ENCODE peak calls at places on chromosomes 3 and 15, in nine cellular contexts. One of them, this sample, is unnamed.

GRCh38 chr15:79184465-79184892 is 93.9 kb upstream of the RASGRF1 start:
- DNase-seq in stomach: peak
- DNase-seq in fibroblast of lung: peak
- DNase-seq in stimulated activated CD4-positive, alpha-beta T cell treated with anti-CD3 and anti-CD28 coated beads, Interleukin-15, amount 100 ng/mL, for 1 hour: peak
- DNase-seq in BE2C: peak
- DNase-seq in hippocampal formation: peak
- DNase-seq in HuH-7.5: peak
- DNase-seq in GM23338: peak
- DNase-seq in nephron progenitor cell: peak
- DNase-seq in this sample: peak

GRCh38 chr15:62306851-62307504 is 141.9 kb upstream of the C2CD4B start:
- DNase-seq in stomach: peak
- DNase-seq in fibroblast of lung: peak
- DNase-seq in stimulated activated CD4-positive, alpha-beta T cell treated with anti-CD3 and anti-CD28 coated beads, Interleukin-15, amount 100 ng/mL, for 1 hour: no peak
- DNase-seq in BE2C: peak
- DNase-seq in hippocampal formation: peak
- DNase-seq in HuH-7.5: peak
- DNase-seq in GM23338: peak
- DNase-seq in nephron progenitor cell: peak
- DNase-seq in this sample: peak

GRCh38 chr3:87420171-87420570 is 143.8 kb upstream of the POU1F1 start:
- DNase-seq in stomach: no peak
- DNase-seq in fibroblast of lung: no peak
- DNase-seq in stimulated activated CD4-positive, alpha-beta T cell treated with anti-CD3 and anti-CD28 coated beads, Interleukin-15, amount 100 ng/mL, for 1 hour: no peak
- DNase-seq in BE2C: no peak
- DNase-seq in hippocampal formation: no peak
- DNase-seq in HuH-7.5: no peak
- DNase-seq in GM23338: no peak
- DNase-seq in nephron progenitor cell: no peak
- DNase-seq in this sample: no peak

GRCh38 chr15:84731774-84732173 is 15.8 kb upstream of the SEC11A start:
- DNase-seq in stomach: no peak
- DNase-seq in fibroblast of lung: peak
- DNase-seq in stimulated activated CD4-positive, alpha-beta T cell treated with anti-CD3 and anti-CD28 coated beads, Interleukin-15, amount 100 ng/mL, for 1 hour: no peak
- DNase-seq in BE2C: no peak
- DNase-seq in hippocampal formation: no peak
- DNase-seq in HuH-7.5: no peak
- DNase-seq in GM23338: no peak
- DNase-seq in nephron progenitor cell: no peak
- DNase-seq in this sample: no peak

GRCh38 chr3:30123224-30123623 is 483.2 kb upstream of the TGFBR2 start:
- DNase-seq in stomach: no peak
- DNase-seq in fibroblast of lung: no peak
- DNase-seq in stimulated activated CD4-positive, alpha-beta T cell treated with anti-CD3 and anti-CD28 coated beads, Interleukin-15, amount 100 ng/mL, for 1 hour: no peak
- DNase-seq in BE2C: no peak
- DNase-seq in hippocampal formation: no peak
- DNase-seq in HuH-7.5: no peak
- DNase-seq in GM23338: no peak
- DNase-seq in nephron progenitor cell: no peak
- DNase-seq in this sample: no peak

GRCh38 chr3:31532587-31533168 is at the start of gene STT3B:
- DNase-seq in stomach: peak
- DNase-seq in fibroblast of lung: peak
- DNase-seq in stimulated activated CD4-positive, alpha-beta T cell treated with anti-CD3 and anti-CD28 coated beads, Interleukin-15, amount 100 ng/mL, for 1 hour: peak
- DNase-seq in BE2C: no peak
- DNase-seq in hippocampal formation: peak
- DNase-seq in HuH-7.5: peak
- DNase-seq in GM23338: peak
- DNase-seq in nephron progenitor cell: no peak
- DNase-seq in this sample: no peak

GRCh38 chr3:197426161-197426566 is 127.8 kb upstream of the DLG1 start:
- DNase-seq in stomach: no peak
- DNase-seq in fibroblast of lung: no peak
- DNase-seq in stimulated activated CD4-positive, alpha-beta T cell treated with anti-CD3 and anti-CD28 coated beads, Interleukin-15, amount 100 ng/mL, for 1 hour: no peak
- DNase-seq in BE2C: no peak
- DNase-seq in hippocampal formation: no peak
- DNase-seq in HuH-7.5: no peak
- DNase-seq in GM23338: no peak
- DNase-seq in nephron progenitor cell: no peak
- DNase-seq in this sample: no peak

GRCh38 chr15:39313467-39313866 is 267.4 kb upstream of the THBS1 start:
- DNase-seq in stomach: no peak
- DNase-seq in fibroblast of lung: no peak
- DNase-seq in stimulated activated CD4-positive, alpha-beta T cell treated with anti-CD3 and anti-CD28 coated beads, Interleukin-15, amount 100 ng/mL, for 1 hour: no peak
- DNase-seq in BE2C: no peak
- DNase-seq in hippocampal formation: no peak
- DNase-seq in HuH-7.5: no peak
- DNase-seq in GM23338: no peak
- DNase-seq in nephron progenitor cell: no peak
- DNase-seq in this sample: peak

GRCh38 chr3:15361494-15362214 is 29.3 kb upstream of the SH3BP5 start:
- DNase-seq in stomach: no peak
- DNase-seq in fibroblast of lung: no peak
- DNase-seq in stimulated activated CD4-positive, alpha-beta T cell treated with anti-CD3 and anti-CD28 coated beads, Interleukin-15, amount 100 ng/mL, for 1 hour: no peak
- DNase-seq in BE2C: peak
- DNase-seq in hippocampal formation: no peak
- DNase-seq in HuH-7.5: no peak
- DNase-seq in GM23338: no peak
- DNase-seq in nephron progenitor cell: peak
- DNase-seq in this sample: peak

GRCh38 chr15:57235865-57236264 is 140.4 kb upstream of the CGNL1 start:
- DNase-seq in stomach: no peak
- DNase-seq in fibroblast of lung: peak
- DNase-seq in stimulated activated CD4-positive, alpha-beta T cell treated with anti-CD3 and anti-CD28 coated beads, Interleukin-15, amount 100 ng/mL, for 1 hour: no peak
- DNase-seq in BE2C: peak
- DNase-seq in hippocampal formation: no peak
- DNase-seq in HuH-7.5: no peak
- DNase-seq in GM23338: peak
- DNase-seq in nephron progenitor cell: peak
- DNase-seq in this sample: no peak

GRCh38 chr15:63104727-63105126 is 16.9 kb upstream of the LACTB start:
- DNase-seq in stomach: no peak
- DNase-seq in fibroblast of lung: peak
- DNase-seq in stimulated activated CD4-positive, alpha-beta T cell treated with anti-CD3 and anti-CD28 coated beads, Interleukin-15, amount 100 ng/mL, for 1 hour: no peak
- DNase-seq in BE2C: no peak
- DNase-seq in hippocampal formation: no peak
- DNase-seq in HuH-7.5: no peak
- DNase-seq in GM23338: no peak
- DNase-seq in nephron progenitor cell: no peak
- DNase-seq in this sample: no peak

GRCh38 chr3:126685493-126685892 is 18.5 kb upstream of the CHCHD6 start:
- DNase-seq in stomach: no peak
- DNase-seq in fibroblast of lung: no peak
- DNase-seq in stimulated activated CD4-positive, alpha-beta T cell treated with anti-CD3 and anti-CD28 coated beads, Interleukin-15, amount 100 ng/mL, for 1 hour: no peak
- DNase-seq in BE2C: no peak
- DNase-seq in hippocampal formation: no peak
- DNase-seq in HuH-7.5: no peak
- DNase-seq in GM23338: no peak
- DNase-seq in nephron progenitor cell: no peak
- DNase-seq in this sample: no peak

GRCh38 chr3:63979093-63979492 is 44.2 kb downstream of the PSMD6 start:
- DNase-seq in stomach: no peak
- DNase-seq in fibroblast of lung: peak
- DNase-seq in stimulated activated CD4-positive, alpha-beta T cell treated with anti-CD3 and anti-CD28 coated beads, Interleukin-15, amount 100 ng/mL, for 1 hour: no peak
- DNase-seq in BE2C: no peak
- DNase-seq in hippocampal formation: no peak
- DNase-seq in HuH-7.5: no peak
- DNase-seq in GM23338: no peak
- DNase-seq in nephron progenitor cell: no peak
- DNase-seq in this sample: no peak

GRCh38 chr3:127456471-127457093 is 134.0 kb downstream of the TPRA1 start:
- DNase-seq in stomach: peak
- DNase-seq in fibroblast of lung: no peak
- DNase-seq in stimulated activated CD4-positive, alpha-beta T cell treated with anti-CD3 and anti-CD28 coated beads, Interleukin-15, amount 100 ng/mL, for 1 hour: no peak
- DNase-seq in BE2C: peak
- DNase-seq in hippocampal formation: no peak
- DNase-seq in HuH-7.5: no peak
- DNase-seq in GM23338: peak
- DNase-seq in nephron progenitor cell: no peak
- DNase-seq in this sample: peak

GRCh38 chr3:14369675-14370669 is 32.4 kb upstream of the SLC6A6 start:
- DNase-seq in stomach: peak
- DNase-seq in fibroblast of lung: no peak
- DNase-seq in stimulated activated CD4-positive, alpha-beta T cell treated with anti-CD3 and anti-CD28 coated beads, Interleukin-15, amount 100 ng/mL, for 1 hour: no peak
- DNase-seq in BE2C: no peak
- DNase-seq in hippocampal formation: no peak
- DNase-seq in HuH-7.5: peak
- DNase-seq in GM23338: peak
- DNase-seq in nephron progenitor cell: no peak
- DNase-seq in this sample: peak

GRCh38 chr15:25743160-25743908 is 119.8 kb downstream of the ATP10A start:
- DNase-seq in stomach: no peak
- DNase-seq in fibroblast of lung: no peak
- DNase-seq in stimulated activated CD4-positive, alpha-beta T cell treated with anti-CD3 and anti-CD28 coated beads, Interleukin-15, amount 100 ng/mL, for 1 hour: no peak
- DNase-seq in BE2C: no peak
- DNase-seq in hippocampal formation: no peak
- DNase-seq in HuH-7.5: no peak
- DNase-seq in GM23338: no peak
- DNase-seq in nephron progenitor cell: no peak
- DNase-seq in this sample: no peak

GRCh38 chr15:68608206-68608843 is 29.5 kb downstream of the CORO2B start:
- DNase-seq in stomach: no peak
- DNase-seq in fibroblast of lung: peak
- DNase-seq in stimulated activated CD4-positive, alpha-beta T cell treated with anti-CD3 and anti-CD28 coated beads, Interleukin-15, amount 100 ng/mL, for 1 hour: no peak
- DNase-seq in BE2C: no peak
- DNase-seq in hippocampal formation: peak
- DNase-seq in HuH-7.5: no peak
- DNase-seq in GM23338: peak
- DNase-seq in nephron progenitor cell: no peak
- DNase-seq in this sample: no peak

GRCh38 chr3:43688245-43688650 is 2.5 kb upstream of the ABHD5 start:
- DNase-seq in stomach: peak
- DNase-seq in fibroblast of lung: no peak
- DNase-seq in stimulated activated CD4-positive, alpha-beta T cell treated with anti-CD3 and anti-CD28 coated beads, Interleukin-15, amount 100 ng/mL, for 1 hour: no peak
- DNase-seq in BE2C: no peak
- DNase-seq in hippocampal formation: no peak
- DNase-seq in HuH-7.5: no peak
- DNase-seq in GM23338: no peak
- DNase-seq in nephron progenitor cell: no peak
- DNase-seq in this sample: no peak

GRCh38 chr3:195237981-195238625 is 32.9 kb downstream of the XXYLT1 start:
- DNase-seq in stomach: no peak
- DNase-seq in fibroblast of lung: no peak
- DNase-seq in stimulated activated CD4-positive, alpha-beta T cell treated with anti-CD3 and anti-CD28 coated beads, Interleukin-15, amount 100 ng/mL, for 1 hour: no peak
- DNase-seq in BE2C: no peak
- DNase-seq in hippocampal formation: no peak
- DNase-seq in HuH-7.5: no peak
- DNase-seq in GM23338: no peak
- DNase-seq in nephron progenitor cell: no peak
- DNase-seq in this sample: no peak

GRCh38 chr3:65666426-65667091 is 372.2 kb downstream of the MAGI1 start:
- DNase-seq in stomach: no peak
- DNase-seq in fibroblast of lung: no peak
- DNase-seq in stimulated activated CD4-positive, alpha-beta T cell treated with anti-CD3 and anti-CD28 coated beads, Interleukin-15, amount 100 ng/mL, for 1 hour: no peak
- DNase-seq in BE2C: no peak
- DNase-seq in hippocampal formation: no peak
- DNase-seq in HuH-7.5: no peak
- DNase-seq in GM23338: peak
- DNase-seq in nephron progenitor cell: no peak
- DNase-seq in this sample: no peak

GRCh38 chr3:48990636-48991421 is 788 bp downstream of the P4HTM start:
- DNase-seq in stomach: no peak
- DNase-seq in fibroblast of lung: peak
- DNase-seq in stimulated activated CD4-positive, alpha-beta T cell treated with anti-CD3 and anti-CD28 coated beads, Interleukin-15, amount 100 ng/mL, for 1 hour: no peak
- DNase-seq in BE2C: peak
- DNase-seq in hippocampal formation: peak
- DNase-seq in HuH-7.5: no peak
- DNase-seq in GM23338: peak
- DNase-seq in nephron progenitor cell: peak
- DNase-seq in this sample: peak

GRCh38 chr3:54859204-54859603 is 68.7 kb downstream of the LRTM1 start:
- DNase-seq in stomach: no peak
- DNase-seq in fibroblast of lung: no peak
- DNase-seq in stimulated activated CD4-positive, alpha-beta T cell treated with anti-CD3 and anti-CD28 coated beads, Interleukin-15, amount 100 ng/mL, for 1 hour: no peak
- DNase-seq in BE2C: no peak
- DNase-seq in hippocampal formation: no peak
- DNase-seq in HuH-7.5: no peak
- DNase-seq in GM23338: no peak
- DNase-seq in nephron progenitor cell: no peak
- DNase-seq in this sample: no peak

GRCh38 chr3:190180268-190180667 is 59.6 kb upstream of the P3H2 start:
- DNase-seq in stomach: no peak
- DNase-seq in fibroblast of lung: no peak
- DNase-seq in stimulated activated CD4-positive, alpha-beta T cell treated with anti-CD3 and anti-CD28 coated beads, Interleukin-15, amount 100 ng/mL, for 1 hour: no peak
- DNase-seq in BE2C: no peak
- DNase-seq in hippocampal formation: no peak
- DNase-seq in HuH-7.5: no peak
- DNase-seq in GM23338: no peak
- DNase-seq in nephron progenitor cell: no peak
- DNase-seq in this sample: no peak

GRCh38 chr15:76930831-76931396 is 635 bp upstream of the RCN2 start:
- DNase-seq in stomach: no peak
- DNase-seq in fibroblast of lung: peak
- DNase-seq in stimulated activated CD4-positive, alpha-beta T cell treated with anti-CD3 and anti-CD28 coated beads, Interleukin-15, amount 100 ng/mL, for 1 hour: no peak
- DNase-seq in BE2C: no peak
- DNase-seq in hippocampal formation: no peak
- DNase-seq in HuH-7.5: no peak
- DNase-seq in GM23338: no peak
- DNase-seq in nephron progenitor cell: no peak
- DNase-seq in this sample: no peak

GRCh38 chr15:40471778-40472130 is 970 bp downstream of the CHST14 start:
- DNase-seq in stomach: peak
- DNase-seq in fibroblast of lung: peak
- DNase-seq in stimulated activated CD4-positive, alpha-beta T cell treated with anti-CD3 and anti-CD28 coated beads, Interleukin-15, amount 100 ng/mL, for 1 hour: no peak
- DNase-seq in BE2C: no peak
- DNase-seq in hippocampal formation: no peak
- DNase-seq in HuH-7.5: no peak
- DNase-seq in GM23338: peak
- DNase-seq in nephron progenitor cell: peak
- DNase-seq in this sample: peak

GRCh38 chr3:128447561-128448013 is 19.1 kb downstream of the DNAJB8 start:
- DNase-seq in stomach: no peak
- DNase-seq in fibroblast of lung: no peak
- DNase-seq in stimulated activated CD4-positive, alpha-beta T cell treated with anti-CD3 and anti-CD28 coated beads, Interleukin-15, amount 100 ng/mL, for 1 hour: no peak
- DNase-seq in BE2C: no peak
- DNase-seq in hippocampal formation: no peak
- DNase-seq in HuH-7.5: no peak
- DNase-seq in GM23338: no peak
- DNase-seq in nephron progenitor cell: no peak
- DNase-seq in this sample: no peak

This sample was measured in WTC11.